ENCODE peak calls at places on chromosomes 16 and 17, in four cellular contexts. I is mucosa of gallbladder; V is IMR-90; X is CD8-positive, alpha-beta memory T cell. N is an unnamed sample.

GRCh38 chr16:5323284-5323683 is 225.7 kb upstream of the EEF2KMT start:
- DNase-seq in I (no peak), V (no peak), X (no peak), N (no peak)

GRCh38 chr17:45282683-45283644 is 21.1 kb upstream of the SPATA32 start:
- DNase-seq in I (no peak), V (peak; percentile 88), X (peak; percentile 11), N (no peak)

GRCh38 chr17:61284174-61284573 is 115.5 kb upstream of the TBX2 start:
- DNase-seq in I (no peak), V (peak; percentile 93), X (no peak), N (no peak)

GRCh38 chr16:55250641-55251550 is 73.1 kb upstream of the IRX6 start:
- DNase-seq in I (no peak), V (no peak), X (no peak), N (no peak)

GRCh38 chr17:49952209-49952911 is 16.6 kb upstream of the DLX4 start:
- DNase-seq in I (peak; percentile 80), V (peak; percentile 40), X (peak; percentile 69), N (peak; percentile 74)

GRCh38 chr16:49700222-49700927 is 155.5 kb downstream of the ZNF423 start:
- DNase-seq in I (no peak), V (no peak), X (no peak), N (no peak)

GRCh38 chr17:76241205-76241539 is 879 bp upstream of the RNF157 start:
- DNase-seq in I (no peak), V (no peak), X (no peak), N (no peak)

GRCh38 chr17:9044796-9045470 is 23.6 kb downstream of the NTN1 start:
- DNase-seq in I (no peak), V (no peak), X (no peak), N (no peak)

GRCh38 chr16:57723170-57723569 is 12.4 kb upstream of the KATNB1 start:
- DNase-seq in I (no peak), V (no peak), X (no peak), N (no peak)

GRCh38 chr16:52068447-52069074 is 478.4 kb downstream of the TOX3 start:
- DNase-seq in I (peak; percentile 38), V (peak; percentile 10), X (no peak), N (peak; percentile 76)

GRCh38 chr17:30780343-30780742 is 44.1 kb downstream of the CRLF3 start:
- DNase-seq in I (no peak), V (no peak), X (no peak), N (peak; percentile 6)

GRCh38 chr16:21260870-21261791 is 17.0 kb downstream of the CRYM start:
- DNase-seq in I (peak; percentile 87), V (peak; percentile 94), X (no peak), N (peak; percentile 98)

GRCh38 chr17:17884281-17885028 is 47.7 kb upstream of the SREBF1 start:
- DNase-seq in I (no peak), V (no peak), X (no peak), N (no peak)

GRCh38 chr16:86480444-86480843 is 29.9 kb upstream of the FOXF1 start:
- DNase-seq in I (no peak), V (no peak), X (no peak), N (no peak)

GRCh38 chr16:56246051-56246817 is 54.9 kb downstream of the GNAO1 start:
- DNase-seq in I (no peak), V (peak; percentile 5), X (no peak), N (no peak)

GRCh38 chr17:58364270-58364942 is 12.4 kb upstream of the SUPT4H1 start:
- DNase-seq in I (peak; percentile 48), V (no peak), X (no peak), N (peak; percentile 83)

GRCh38 chr16:84464116-84464515 is 40.3 kb downstream of the MEAK7 start:
- DNase-seq in I (no peak), V (no peak), X (no peak), N (no peak)

GRCh38 chr16:31202402-31203385 is at the start of gene PYCARD:
- DNase-seq in I (peak; percentile 31), V (peak; percentile 19), X (peak; percentile 17), N (peak; percentile 87)

GRCh38 chr17:61065263-61065773 is 334.3 kb upstream of the TBX2 start:
- DNase-seq in I (no peak), V (peak; percentile 36), X (no peak), N (peak; percentile 54)

GRCh38 chr16:86181526-86181925 is 282.6 kb downstream of the IRF8 start:
- DNase-seq in I (no peak), V (no peak), X (no peak), N (no peak)

GRCh38 chr17:40480501-40481003 is 20.9 kb downstream of the TNS4 start:
- DNase-seq in I (no peak), V (no peak), X (peak; percentile 76), N (peak; percentile 40)

GRCh38 chr17:33686171-33686570 is 393.1 kb upstream of the ASIC2 start:
- DNase-seq in I (no peak), V (no peak), X (no peak), N (peak; percentile 2)

GRCh38 chr17:82534401-82534812 is 14.9 kb downstream of the FOXK2 start:
- DNase-seq in I (no peak), V (no peak), X (no peak), N (no peak)

GRCh38 chr16:51540259-51540658 is 389.2 kb upstream of the SALL1 start:
- DNase-seq in I (no peak), V (peak; percentile 29), X (no peak), N (no peak)

GRCh38 chr16:48361012-48361411 is 24.2 kb downstream of the SIAH1 start:
- DNase-seq in I (no peak), V (no peak), X (no peak), N (no peak)

GRCh38 chr17:45740553-45741330 is 43.4 kb upstream of the CRHR1 start:
- DNase-seq in I (no peak), V (peak; percentile 13), X (no peak), N (peak; percentile 33)

GRCh38 chr17:76544123-76544915 is 4.5 kb downstream of the PRCD start:
- DNase-seq in I (no peak), V (no peak), X (no peak), N (no peak)

GRCh38 chr17:82663381-82664275 is 15.4 kb upstream of the WDR45B start:
- DNase-seq in I (no peak), V (no peak), X (no peak), N (no peak)

GRCh38 chr17:27471321-27472269 is 15.3 kb downstream of the KSR1 start:
- DNase-seq in I (no peak), V (peak; percentile 41), X (peak; percentile 51), N (no peak)

GRCh38 chr17:56593741-56594527 is 435 bp downstream of the NOG start:
- DNase-seq in I (peak; percentile 54), V (peak; percentile 71), X (no peak), N (peak; percentile 43)

GRCh38 chr17:8118769-8119574 is 658 bp upstream of the ALOXE3 start:
- DNase-seq in I (peak; percentile 86), V (peak; percentile 80), X (peak; percentile 77), N (peak; percentile 75)

GRCh38 chr17:38415250-38416194 is 12.7 kb upstream of the ARHGAP23 start:
- DNase-seq in I (no peak), V (peak; percentile 69), X (no peak), N (no peak)

GRCh38 chr17:27256225-27257030 is 37.5 kb upstream of the WSB1 start:
- DNase-seq in I (no peak), V (peak; percentile 86), X (no peak), N (no peak)

GRCh38 chr17:61230461-61230860 is 169.2 kb upstream of the TBX2 start:
- DNase-seq in I (no peak), V (no peak), X (no peak), N (no peak)

GRCh38 chr17:60351012-60351695 is 40.8 kb downstream of the USP32 start:
- DNase-seq in I (no peak), V (no peak), X (no peak), N (no peak)